ENCODE peak calls at places on chromosomes 4 and X, in four cellular contexts. G is adipocyte, S is neuronal stem cell, I is HCT116. L is an unnamed sample.
A peak's percentile ranks its signal among the peaks of the same experiment; 100 is the strongest.

GRCh38 chr4:177717407-177717806 is 275.2 kb upstream of the AGA start:
- DNase-seq in G (no peak), S (no peak), I (no peak), L (no peak)

GRCh38 chr4:184099033-184099432 is 118.6 kb downstream of the ENPP6 start:
- DNase-seq in G (no peak), S (no peak), I (no peak), L (no peak)

GRCh38 chr4:125317526-125317880 is 2.7 kb downstream of the FAT4 start:
- DNase-seq in G (peak; percentile 83), S (peak; percentile 37), I (no peak), L (peak; percentile 51)

GRCh38 chr4:180665481-180665880 is 1577.7 kb upstream of the TENM3 start:
- DNase-seq in G (no peak), S (no peak), I (no peak), L (no peak)

GRCh38 chrX:139224953-139225665 is 305.4 kb upstream of the F9 start:
- DNase-seq in G (no peak), S (no peak), I (no peak), L (peak; percentile 41)

GRCh38 chr4:3679851-3680311 is 86.3 kb upstream of the ADRA2C start:
- DNase-seq in G (no peak), S (no peak), I (no peak), L (peak; percentile 67)

GRCh38 chr4:102620697-102621497 is 119.7 kb downstream of the NFKB1 start:
- DNase-seq in G (peak; percentile 74), S (peak; percentile 23), I (peak; percentile 76), L (peak; percentile 18)

GRCh38 chr4:727576-727975 is 21.9 kb downstream of the PCGF3 start:
- DNase-seq in G (no peak), S (no peak), I (no peak), L (no peak)

GRCh38 chrX:119488749-119489148 is 20.5 kb downstream of the SLC25A5 start:
- DNase-seq in G (peak; percentile 78), S (no peak), I (no peak), L (peak; percentile 57)

GRCh38 chr4:170827562-170828260 is 738.0 kb upstream of the AADAT start:
- DNase-seq in G (peak; percentile 47), S (no peak), I (no peak), L (no peak)

GRCh38 chrX:39261446-39262147 is 460.3 kb downstream of the MID1IP1 start:
- DNase-seq in G (peak; percentile 39), S (peak; percentile 4), I (peak; percentile 8), L (peak; percentile 52)

GRCh38 chr4:35934370-35934981 is 309.8 kb downstream of the ARAP2 start:
- DNase-seq in G (peak; percentile 64), S (peak; percentile 39), I (peak; percentile 12), L (no peak)

GRCh38 chr4:67744561-67745283 is 9.5 kb downstream of the GNRHR start:
- DNase-seq in G (peak; percentile 29), S (no peak), I (no peak), L (no peak)

GRCh38 chrX:150731795-150732194 is 38.6 kb downstream of the MTMR1 start:
- DNase-seq in G (peak; percentile 88), S (no peak), I (no peak), L (no peak)

GRCh38 chr4:102734591-102735385 is 26.0 kb downstream of the MANBA start:
- DNase-seq in G (no peak), S (no peak), I (no peak), L (no peak)

GRCh38 chrX:139932077-139932900 is 564 bp downstream of the ATP11C start:
- DNase-seq in G (peak; percentile 71), S (no peak), I (no peak), L (peak; percentile 84)

GRCh38 chr4:14308229-14308651 is 680.7 kb upstream of the BOD1L1 start:
- DNase-seq in G (no peak), S (no peak), I (no peak), L (no peak)

GRCh38 chrX:30521440-30522182 is 56.0 kb downstream of the TASL start:
- DNase-seq in G (peak; percentile 76), S (no peak), I (no peak), L (no peak)

GRCh38 chr4:81905966-81906365 is 434.3 kb upstream of the RASGEF1B start:
- DNase-seq in G (no peak), S (no peak), I (no peak), L (no peak)

GRCh38 chr4:4712800-4713528 is 146.5 kb upstream of the MSX1 start:
- DNase-seq in G (no peak), S (no peak), I (no peak), L (no peak)

GRCh38 chr4:26484032-26484515 is 6.2 kb downstream of the CCKAR start:
- DNase-seq in G (peak; percentile 27), S (no peak), I (no peak), L (no peak)

GRCh38 chr4:106384878-106385277 is 16.3 kb upstream of the GIMD1 start:
- DNase-seq in G (no peak), S (no peak), I (no peak), L (no peak)

GRCh38 chr4:124266706-124267105 is 445.8 kb downstream of the ANKRD50 start:
- DNase-seq in G (peak; percentile 60), S (no peak), I (no peak), L (no peak)

GRCh38 chrX:137425273-137425902 is 140.5 kb upstream of the ZIC3 start:
- DNase-seq in G (no peak), S (no peak), I (no peak), L (peak; percentile 46)

DNA sequence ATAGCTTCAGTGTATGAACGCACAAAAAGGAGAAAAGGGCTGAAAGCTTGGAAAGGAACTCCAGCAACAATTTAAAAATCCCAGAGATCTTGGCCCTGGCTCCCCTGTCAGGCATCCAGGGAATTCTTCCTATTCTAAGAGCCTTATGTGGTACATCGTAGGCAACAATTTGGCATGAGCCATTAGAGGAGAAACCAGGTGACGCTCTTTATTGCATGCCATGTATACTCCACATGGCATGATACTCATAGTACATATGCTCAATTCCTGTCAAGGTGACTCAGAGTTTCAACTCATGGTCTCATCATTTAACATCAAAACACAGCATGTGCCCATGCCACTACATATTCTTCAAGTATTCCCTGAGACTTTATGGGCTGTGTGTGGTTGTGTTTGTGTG is 191.3 kb downstream of the OR13H1 start:
- DNase-seq in G (no peak), S (no peak), I (no peak), L (no peak)
- H3K4me3 ChIP-seq in G (peak overlapping the region; percentile 23), S (no peak overlapping the region), I (no peak overlapping the region), L (no peak overlapping the region)

GRCh38 chrX:71245159-71245558 is 8.8 kb downstream of the ZMYM3 start:
- DNase-seq in G (no peak), S (no peak), I (no peak), L (no peak)
- H3K36me3 ChIP-seq in G (peaks cover 67% of the 10 kb centered on the region), S (peaks cover 100% of the 10 kb centered on the region), I (no peaks in the 10 kb centered on the region), L (peaks cover 54% of the 10 kb centered on the region)

GRCh38 chr4:8886625-8887406 is 15.2 kb upstream of the HMX1 start:
- DNase-seq in G (no peak), S (no peak), I (no peak), L (peak; percentile 66)
- H3K27me3 ChIP-seq in G (peaks cover 28% of the 10 kb centered on the region), S (peaks cover 65% of the 10 kb centered on the region), I (no peaks in the 10 kb centered on the region), L (peaks cover 62% of the 10 kb centered on the region)

GRCh38 chrX:74545880-74546279 is 68.5 kb downstream of the RLIM start:
- DNase-seq in G (no peak), S (no peak), I (no peak), L (no peak)

GRCh38 chrX:74546984-74547383 is 67.4 kb downstream of the RLIM start:
- DNase-seq in G (no peak), S (no peak), I (no peak), L (no peak)

GRCh38 chrX:74551934-74552333 is 62.5 kb downstream of the RLIM start:
- DNase-seq in G (no peak), S (no peak), I (no peak), L (no peak)

DNA sequence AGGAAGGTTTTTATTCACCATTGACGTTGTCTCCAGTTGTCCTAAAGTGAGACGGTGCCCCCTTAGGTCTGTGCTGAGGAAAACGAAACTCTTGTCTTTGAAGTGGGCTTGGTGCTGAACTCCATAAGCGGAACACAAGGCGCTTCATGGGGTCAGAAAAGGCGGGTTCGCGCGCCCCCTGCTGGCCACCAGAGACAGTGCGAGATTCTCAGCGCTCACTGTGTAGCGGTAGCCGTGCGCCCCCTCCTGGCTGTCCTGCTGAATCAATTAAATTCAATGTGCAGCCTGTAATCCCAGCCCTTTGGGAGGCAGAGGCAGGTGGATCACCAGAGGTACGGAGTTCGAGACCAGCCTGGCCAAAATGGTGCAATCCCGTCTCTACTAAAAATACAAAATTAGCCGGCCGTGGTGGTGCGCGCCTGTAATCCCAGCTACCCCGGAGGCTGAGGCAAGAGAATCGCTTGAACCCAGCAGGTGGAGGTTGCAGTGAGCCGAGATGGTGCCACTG is 64.1 kb downstream of the RLIM start:
- DNase-seq in G (peak; percentile 82), S (peak; percentile 61), I (peak; percentile 51), L (peak; percentile 69)
- H3K4me3 ChIP-seq in G (peak overlapping the region; percentile 57), S (no peak overlapping the region), I (no peak overlapping the region), L (no peak overlapping the region)

DNA sequence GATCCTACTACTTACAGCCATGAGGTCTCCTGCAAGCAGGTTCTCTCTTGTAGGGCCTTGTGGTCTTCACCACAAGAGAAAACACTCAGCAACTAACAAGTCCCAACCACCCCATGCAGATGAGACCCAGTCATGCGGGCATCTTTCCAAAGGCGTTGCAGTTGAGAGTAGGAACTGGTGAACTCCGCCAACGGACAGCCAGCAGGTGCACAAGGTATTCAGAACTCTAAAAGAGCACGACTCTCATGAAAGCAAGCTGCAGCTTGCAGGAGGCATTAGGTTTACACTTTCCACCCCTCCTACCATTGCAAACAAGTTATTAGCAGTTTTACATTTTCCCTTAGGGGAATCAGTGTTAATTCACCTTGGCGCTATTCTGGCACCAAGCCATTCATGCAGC is 173.4 kb upstream of the KIT start:
- DNase-seq in G (no peak), S (no peak), I (no peak), L (no peak)
- H3K36me3 ChIP-seq in G (no peaks in the 10 kb centered on the region), S (no peaks in the 10 kb centered on the region), I (no peaks in the 10 kb centered on the region), L (no peaks in the 10 kb centered on the region)

GRCh38 chr4:151876411-151876988 is 115.7 kb upstream of the GATB start:
- DNase-seq in G (no peak), S (no peak), I (no peak), L (no peak)

GRCh38 chr4:151879705-151880104 is 118.9 kb upstream of the GATB start:
- DNase-seq in G (no peak), S (no peak), I (no peak), L (peak; percentile 41)

GRCh38 chr4:151874328-151874727 is 113.5 kb upstream of the GATB start:
- DNase-seq in G (no peak), S (peak; percentile 54), I (no peak), L (peak; percentile 43)
- H3K27me3 ChIP-seq in G (peaks cover 5% of the 10 kb centered on the region), S (peaks cover under 1% of the 10 kb centered on the region), I (no peaks in the 10 kb centered on the region), L (no peaks in the 10 kb centered on the region)

GRCh38 chrX:49269768-49270248 is at the start of gene PPP1R3F:
- DNase-seq in G (no peak), S (no peak), I (no peak), L (peak; percentile 95)

GRCh38 chrX:49270249-49270921 is 792 bp downstream of the PPP1R3F start:
- DNase-seq in G (no peak), S (no peak), I (no peak), L (peak; percentile 56)

GRCh38 chrX:49272426-49272825 is 2.8 kb downstream of the PPP1R3F start:
- DNase-seq in G (no peak), S (no peak), I (no peak), L (no peak)

GRCh38 chrX:49273181-49273727 is 3.7 kb downstream of the PPP1R3F start:
- DNase-seq in G (no peak), S (no peak), I (no peak), L (no peak)

DNA sequence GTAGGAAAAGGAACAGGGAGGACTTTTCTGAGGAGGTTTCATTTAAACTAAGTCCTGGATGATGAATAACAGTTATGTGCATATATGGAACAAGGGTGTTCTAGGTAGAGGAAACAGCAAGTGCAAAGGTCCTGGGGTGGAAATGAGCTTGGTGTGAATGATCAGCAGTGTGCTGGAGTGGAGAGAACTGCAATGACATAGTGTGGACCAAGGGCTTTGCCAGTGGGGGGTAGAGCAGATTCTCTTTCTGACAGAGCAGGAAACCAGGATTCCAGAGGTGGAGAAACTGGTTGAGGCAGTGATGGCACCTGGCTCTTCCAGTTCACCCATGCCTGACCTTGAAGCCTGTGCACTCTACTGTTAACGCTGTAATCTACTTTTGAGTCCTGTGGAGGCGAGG is 1.7 kb downstream of the PPP1R3F start:
- DNase-seq in G (no peak), S (no peak), I (no peak), L (no peak)
- H3K4me3 ChIP-seq in G (peak overlapping the region; percentile 84), S (no peak overlapping the region), I (no peak overlapping the region), L (no peak overlapping the region)